ENCODE peak calls at places on chromosomes 2 and 18, in five cellular contexts. Z is cardiac muscle cell; W is CD4-positive, CD25-positive, alpha-beta regulatory T cell; S is RWPE1; M is H9. N is an unnamed sample.

GRCh38 chr18:48990497-48991298 is 39.9 kb upstream of the SMAD7 start:
- DNase-seq in Z (peak), W (no peak), S (no peak), M (peak), N (no peak)

GRCh38 chr2:189024861-189025618 is 50.9 kb downstream of the COL3A1 start:
- DNase-seq in Z (peak), W (no peak), S (no peak), M (peak), N (no peak)

GRCh38 chr18:8813621-8814020 is 108.3 kb downstream of the MTCL1 start:
- DNase-seq in Z (peak), W (no peak), S (no peak), M (no peak), N (no peak)

GRCh38 chr18:57819671-57820460 is 16.8 kb upstream of the ATP8B1 start:
- DNase-seq in Z (peak), W (no peak), S (peak), M (no peak), N (no peak)

GRCh38 chr2:65277118-65277517 is 49.5 kb downstream of the ACTR2 start:
- DNase-seq in Z (no peak), W (no peak), S (no peak), M (no peak), N (no peak)

GRCh38 chr18:22169889-22170420 is 566 bp downstream of the GATA6 start:
- DNase-seq in Z (peak), W (no peak), S (peak), M (no peak), N (no peak)

GRCh38 chr2:235303499-235304291 is 190.1 kb upstream of the AGAP1 start:
- DNase-seq in Z (no peak), W (no peak), S (no peak), M (no peak), N (no peak)

GRCh38 chr2:23843051-23843976 is 83.6 kb downstream of the ATAD2B start:
- DNase-seq in Z (peak), W (no peak), S (no peak), M (no peak), N (no peak)

GRCh38 chr2:206225435-206226232 is 48.8 kb upstream of the ZDBF2 start:
- DNase-seq in Z (no peak), W (no peak), S (no peak), M (no peak), N (no peak)

GRCh38 chr18:57970356-57971095 is 73.5 kb upstream of the NEDD4L start:
- DNase-seq in Z (no peak), W (no peak), S (no peak), M (peak), N (no peak)

GRCh38 chr2:88212251-88212790 is 42.2 kb downstream of the THNSL2 start:
- DNase-seq in Z (peak), W (no peak), S (peak), M (peak), N (no peak)

GRCh38 chr2:21422050-21422449 is 298.3 kb downstream of the TDRD15 start:
- DNase-seq in Z (no peak), W (no peak), S (no peak), M (peak), N (no peak)

GRCh38 chr2:70596293-70596692 is 42.7 kb upstream of the TGFA start:
- DNase-seq in Z (no peak), W (no peak), S (peak), M (no peak), N (no peak)

GRCh38 chr2:64862623-64863022 is 126.6 kb upstream of the SLC1A4 start:
- DNase-seq in Z (no peak), W (no peak), S (no peak), M (no peak), N (no peak)

GRCh38 chr2:61471905-61472805 is 1.3 kb upstream of the USP34 start:
- DNase-seq in Z (peak), W (no peak), S (peak), M (no peak), N (no peak)

GRCh38 chr2:121565389-121566250 is 34.9 kb downstream of the RNU4ATAC start:
- DNase-seq in Z (no peak), W (no peak), S (no peak), M (no peak), N (no peak)
- H3K27ac ChIP-seq in Z (no peak), W (no peak), S (no peak), M (no peak), N (no peak)

GRCh38 chr2:214019973-214020345 is 390.9 kb upstream of the VWC2L start:
- DNase-seq in Z (peak), W (no peak), S (no peak), M (no peak), N (no peak)

GRCh38 chr2:214011676-214012075 is 399.2 kb upstream of the VWC2L start:
- DNase-seq in Z (no peak), W (no peak), S (no peak), M (no peak), N (no peak)

GRCh38 chr2:214019229-214019972 is 391.5 kb upstream of the VWC2L start:
- DNase-seq in Z (peak), W (no peak), S (peak), M (no peak), N (no peak)

DNA sequence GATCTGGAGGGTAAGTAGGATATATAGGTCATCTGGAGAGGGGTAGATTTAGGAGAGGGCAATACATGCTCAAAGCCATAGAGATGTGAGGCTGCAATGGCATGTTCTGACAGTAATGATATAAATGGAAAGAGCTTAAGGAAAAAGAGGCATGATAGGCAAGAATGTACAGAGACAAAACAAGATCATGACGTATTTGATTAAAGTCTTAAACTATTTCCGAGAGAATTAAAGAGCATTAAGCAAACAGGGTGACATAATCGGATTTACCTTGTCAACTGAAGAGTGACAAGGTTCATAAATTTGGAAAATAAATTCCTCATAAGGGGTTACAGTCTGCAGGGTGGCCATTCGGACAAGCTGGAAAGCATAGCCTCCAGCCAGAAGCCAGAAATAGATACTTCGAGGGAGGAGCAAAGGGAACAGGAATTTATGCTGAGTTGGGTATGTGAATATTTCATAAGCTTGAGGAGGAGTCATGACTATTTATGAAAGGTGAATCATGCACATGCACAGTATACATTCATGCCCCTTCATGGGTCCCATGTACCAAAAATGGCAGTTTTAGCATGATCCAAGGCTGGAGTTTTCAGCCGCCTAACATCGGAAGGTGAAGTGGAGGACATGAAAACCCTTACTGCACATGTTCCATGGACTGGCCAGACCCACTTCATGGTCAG is 396.2 kb upstream of the VWC2L start:
- DNase-seq in Z (no peak), W (no peak), S (no peak), M (no peak), N (no peak)
- H3K27ac ChIP-seq in Z (no peak), W (no peak), S (no peak), M (no peak), N (no peak)

GRCh38 chr18:76670564-76671288 is 151.6 kb upstream of the ZNF236 start:
- DNase-seq in Z (no peak), W (no peak), S (no peak), M (no peak), N (no peak)
- H3K27ac ChIP-seq in Z (no peak), W (no peak), S (no peak), M (no peak), N (no peak)

GRCh38 chr2:46187112-46187618 is 110.0 kb upstream of the EPAS1 start:
- DNase-seq in Z (peak), W (peak), S (no peak), M (no peak), N (no peak)
- H3K27ac ChIP-seq in Z (no peak), W (no peak), S (peak), M (no peak), N (no peak)

GRCh38 chr2:18426174-18426573 is 134.3 kb downstream of the RDH14 start:
- DNase-seq in Z (no peak), W (no peak), S (no peak), M (no peak), N (no peak)
- H3K27ac ChIP-seq in Z (no peak), W (no peak), S (no peak), M (no peak), N (no peak)

GRCh38 chr18:45245036-45245638 is 370.1 kb upstream of the SLC14A2 start:
- DNase-seq in Z (no peak), W (no peak), S (no peak), M (no peak), N (no peak)
- H3K27ac ChIP-seq in Z (no peak), W (no peak), S (no peak), M (no peak), N (no peak)

GRCh38 chr2:95021015-95021399 is 4.5 kb upstream of the MAL start:
- DNase-seq in Z (no peak), W (no peak), S (no peak), M (no peak), N (no peak)

GRCh38 chr2:95023222-95023597 is 2.3 kb upstream of the MAL start:
- DNase-seq in Z (no peak), W (peak), S (peak), M (no peak), N (peak)

GRCh38 chr2:95022309-95023221 is 2.9 kb upstream of the MAL start:
- DNase-seq in Z (peak), W (peak), S (peak), M (peak), N (peak)

GRCh38 chr2:95020275-95021014 is 5.1 kb upstream of the MAL start:
- DNase-seq in Z (no peak), W (no peak), S (no peak), M (no peak), N (no peak)

GRCh38 chr2:95021847-95022246 is 3.7 kb upstream of the MAL start:
- DNase-seq in Z (no peak), W (no peak), S (no peak), M (no peak), N (no peak)
- H3K27ac ChIP-seq in Z (no peak), W (no peak), S (no peak), M (no peak), N (no peak)

DNA sequence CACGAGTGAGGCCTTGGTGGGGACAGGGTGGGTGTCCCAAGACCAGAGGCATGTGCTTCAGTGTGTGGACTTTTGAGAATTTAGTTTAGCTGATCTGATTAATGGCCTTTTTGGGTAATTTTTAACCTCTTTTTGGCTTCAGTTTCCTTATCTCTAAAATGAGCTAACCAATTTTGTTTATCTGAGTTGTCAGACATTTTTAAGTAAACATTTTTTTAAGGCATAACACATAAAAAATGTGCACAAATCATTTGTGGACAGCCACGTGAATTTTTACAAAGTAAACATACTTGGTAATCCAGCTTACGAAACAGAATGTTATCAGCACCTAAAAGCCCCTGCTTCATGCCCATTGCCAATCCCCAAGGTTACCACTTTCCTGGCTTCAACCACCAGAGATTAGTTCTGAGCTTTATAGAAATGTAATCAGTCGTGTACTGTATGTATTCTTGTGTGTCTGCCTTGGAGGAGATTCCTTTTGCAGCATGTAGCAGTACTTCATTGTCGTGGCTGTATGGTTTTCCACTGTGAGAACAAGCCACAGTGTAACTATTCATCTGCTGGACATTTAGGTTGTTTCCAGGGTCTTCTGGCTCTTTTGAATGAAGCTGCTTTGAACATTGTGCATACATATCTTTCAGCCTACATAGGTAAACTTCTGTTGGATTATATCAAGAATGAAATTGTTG is 8.4 kb upstream of the INO80C start:
- DNase-seq in Z (no peak), W (no peak), S (no peak), M (no peak), N (no peak)
- H3K27ac ChIP-seq in Z (no peak), W (no peak), S (no peak), M (no peak), N (no peak)

GRCh38 chr2:53784431-53784830 is 2.3 kb downstream of the ASB3 start:
- DNase-seq in Z (peak), W (no peak), S (no peak), M (no peak), N (no peak)

GRCh38 chr2:53787911-53788289 is 1.1 kb downstream of the ERLEC1 start:
- DNase-seq in Z (peak), W (no peak), S (no peak), M (no peak), N (no peak)

GRCh38 chr2:53787255-53787910 is 539 bp downstream of the ERLEC1 start:
- DNase-seq in Z (peak), W (peak), S (peak), M (no peak), N (no peak)

GRCh38 chr2:53786371-53787254 is at the start of the genes ASB3 and ERLEC1:
- DNase-seq in Z (peak), W (peak), S (peak), M (peak), N (peak)

DNA sequence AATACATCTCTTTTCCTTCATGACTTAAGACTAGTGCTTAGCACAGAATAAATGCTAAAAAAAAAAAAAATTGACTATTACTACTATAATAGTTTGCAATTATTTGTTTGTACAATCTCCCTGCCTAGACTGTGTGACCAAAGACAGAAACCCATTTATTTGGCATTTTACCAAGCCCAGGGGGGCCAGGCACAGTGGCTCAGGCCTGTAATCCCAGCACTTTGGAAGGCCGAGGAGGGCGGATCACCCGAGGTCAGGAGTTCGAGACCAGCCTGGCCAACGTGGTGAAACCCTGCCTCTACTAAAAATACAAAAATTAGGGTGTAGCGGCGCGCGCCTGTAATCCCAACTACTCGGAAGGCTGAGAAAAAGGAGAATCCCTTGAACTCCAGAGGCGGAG is 1.4 kb downstream of the ASB3 start:
- DNase-seq in Z (peak), W (no peak), S (no peak), M (no peak), N (no peak)
- H3K27ac ChIP-seq in Z (peak), W (no peak), S (no peak), M (no peak), N (no peak)

GRCh38 chr2:27857417-27858172 is 32.6 kb downstream of the RBKS start:
- DNase-seq in Z (peak), W (no peak), S (peak), M (no peak), N (no peak)

GRCh38 chr2:27856386-27856785 is 33.8 kb downstream of the RBKS start:
- DNase-seq in Z (no peak), W (no peak), S (no peak), M (no peak), N (no peak)

GRCh38 chr2:27855476-27855875 is 34.7 kb downstream of the RBKS start:
- DNase-seq in Z (peak), W (no peak), S (peak), M (no peak), N (no peak)

GRCh38 chr2:27856956-27857355 is 33.2 kb downstream of the RBKS start:
- DNase-seq in Z (no peak), W (no peak), S (no peak), M (no peak), N (no peak)

DNA sequence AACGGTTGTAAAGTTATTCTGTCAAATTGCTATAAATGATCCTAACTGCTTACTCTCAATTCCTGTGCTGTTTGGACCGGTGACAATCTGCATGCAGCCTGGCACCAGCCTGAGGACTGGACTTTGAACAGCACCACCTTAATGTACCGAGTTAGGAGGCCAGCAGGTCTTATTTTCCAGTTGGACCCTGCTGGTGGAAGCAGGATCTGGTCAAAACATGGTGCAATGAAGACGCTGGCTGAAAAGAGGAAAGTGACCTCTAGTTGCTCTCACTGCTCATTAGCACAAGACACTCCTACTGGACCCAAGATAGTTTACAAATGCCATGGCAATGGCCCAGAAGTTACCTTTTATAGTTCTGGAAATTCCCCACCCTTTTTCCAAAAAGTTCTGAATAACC is 36.0 kb downstream of the RBKS start:
- DNase-seq in Z (no peak), W (no peak), S (no peak), M (no peak), N (no peak)
- H3K27ac ChIP-seq in Z (no peak), W (no peak), S (no peak), M (no peak), N (no peak)

N was measured in CD4-positive, alpha-beta T cell.